ENCODE peak calls at places on chromosomes 2 and 18, in seven cellular contexts. C is T-helper 17 cell; R is stimulated activated CD8-positive, alpha-beta memory T cell treated with anti-CD3 and anti-CD28 coated beads, Interleukin-15, amount 100 ng/mL, for 24 hours; E is dermis microvascular lymphatic vessel endothelial cell; K is renal cortical epithelial cell; F is adrenal gland; S is cardiac muscle cell. D is an unnamed sample.

GRCh38 chr2:229387815-229388214 is 116.7 kb upstream of the PID1 start:
- DNase-seq in F (no peak), C (no peak), K (no peak), S (no peak), E (no peak), R (no peak), D (no peak)

GRCh38 chr2:6184532-6185302 is 492.5 kb downstream of the SOX11 start:
- DNase-seq in R (no peak), S (peak), F (no peak), C (no peak), E (no peak), K (peak), D (peak)

GRCh38 chr2:33077841-33078240 is 131.1 kb downstream of the LTBP1 start:
- DNase-seq in R (no peak), S (no peak), E (no peak), C (no peak), F (no peak), K (peak), D (no peak)

GRCh38 chr2:196441527-196441926 is 198.0 kb upstream of the CCDC150 start:
- DNase-seq in C (no peak), F (no peak), K (no peak), S (no peak), E (no peak), R (no peak), D (no peak)

GRCh38 chr2:10169581-10169980 is 47.0 kb downstream of the RRM2 start:
- DNase-seq in F (no peak), K (peak), R (no peak), E (no peak), C (no peak), S (no peak), D (no peak)

GRCh38 chr2:71932780-71933466 is 214.7 kb downstream of the CYP26B1 start:
- DNase-seq in K (no peak), R (no peak), C (no peak), E (no peak), F (no peak), S (no peak), D (no peak)

GRCh38 chr2:48693066-48693465 is 62.5 kb downstream of the LHCGR start:
- DNase-seq in R (no peak), E (no peak), S (no peak), K (peak), F (no peak), C (no peak), D (no peak)

GRCh38 chr2:14459927-14460326 is 172.6 kb upstream of the LRATD1 start:
- DNase-seq in C (no peak), R (no peak), E (no peak), S (no peak), K (no peak), F (no peak), D (no peak)

GRCh38 chr18:9619545-9619944 is 5.2 kb upstream of the PPP4R1 start:
- DNase-seq in F (no peak), E (peak), K (peak), R (no peak), C (no peak), S (no peak), D (no peak)

GRCh38 chr2:223762853-223763252 is 74.5 kb downstream of the AP1S3 start:
- DNase-seq in F (no peak), S (no peak), E (no peak), R (no peak), C (no peak), K (peak), D (no peak)

GRCh38 chr2:45257820-45258219 is 248.6 kb upstream of the SIX2 start:
- DNase-seq in E (no peak), R (no peak), C (no peak), K (no peak), F (no peak), S (no peak), D (no peak)

GRCh38 chr2:218259099-218259921 is 1.5 kb upstream of the GPBAR1 start:
- DNase-seq in S (peak), C (no peak), R (no peak), E (no peak), K (no peak), F (peak), D (no peak)

GRCh38 chr18:57544958-57545661 is 41.4 kb downstream of the FECH start:
- DNase-seq in S (no peak), R (no peak), E (no peak), K (no peak), C (no peak), F (no peak), D (no peak)